ENCODE peak calls at places on chromosomes 12 and 14, in nine cellular contexts. P is astrocyte of the spinal cord; A is NCI-H774; R is NCI-H1417; N is AML-193; Y is lower leg skin; F is astrocyte of the hippocampus; V is A673; Z is CD8-positive, alpha-beta T cell. J is an unnamed sample.

GRCh38 chr12:14931791-14932560 is 6.4 kb downstream of the ERP27 start:
- DNase-seq in Y (no peak), Z (no peak), F (no peak), R (no peak), P (no peak), A (no peak), N (no peak), V (no peak), J (no peak)

GRCh38 chr12:51744235-51744634 is 104.3 kb downstream of the FIGNL2 start:
- DNase-seq in A (no peak), R (no peak), Z (no peak), V (no peak), F (peak; percentile 47), N (no peak), P (peak; percentile 20), Y (no peak), J (no peak)

GRCh38 chr14:55847766-55848165 is 267.8 kb downstream of the KTN1 start:
- DNase-seq in F (peak; percentile 61), V (no peak), R (no peak), N (no peak), Z (no peak), A (no peak), Y (no peak), P (peak; percentile 35), J (no peak)

GRCh38 chr14:53147893-53148292 is 5.2 kb downstream of the DDHD1 start:
- DNase-seq in N (no peak), R (no peak), Z (no peak), F (no peak), Y (no peak), P (no peak), V (no peak), A (no peak), J (no peak)

GRCh38 chr14:69039287-69039628 is 60.2 kb upstream of the ACTN1 start:
- DNase-seq in A (no peak), R (no peak), P (peak; percentile 73), F (peak; percentile 74), N (no peak), Z (no peak), Y (no peak), V (peak; percentile 28), J (no peak)

GRCh38 chr14:77260631-77261030 is 10.4 kb downstream of the NGB start:
- DNase-seq in P (no peak), F (peak; percentile 16), V (no peak), Z (no peak), N (no peak), A (no peak), R (no peak), Y (no peak), J (no peak)

GRCh38 chr12:1918081-1918874 is at the start of gene CACNA2D4:
- DNase-seq in N (peak; percentile 18), Z (no peak), R (no peak), A (no peak), Y (peak; percentile 79), V (peak; percentile 60), P (no peak), F (no peak), J (no peak)

GRCh38 chr12:17691369-17691768 is 398.6 kb downstream of the RERGL start:
- DNase-seq in Y (no peak), R (no peak), V (no peak), F (no peak), P (no peak), Z (no peak), A (no peak), N (no peak), J (no peak)

GRCh38 chr12:131056626-131057025 is 102.9 kb downstream of the ADGRD1 start:
- DNase-seq in Y (peak; percentile 26), P (no peak), N (no peak), F (no peak), A (no peak), R (no peak), Z (no peak), V (no peak), J (no peak)

GRCh38 chr12:39872425-39872824 is 233.5 kb downstream of the SLC2A13 start:
- DNase-seq in A (no peak), V (no peak), Y (no peak), F (peak; percentile 26), P (no peak), Z (no peak), R (no peak), N (no peak), J (no peak)

GRCh38 chr12:12983420-12984035 is 16.5 kb downstream of the HEBP1 start:
- DNase-seq in A (peak; percentile 49), R (peak; percentile 40), P (peak; percentile 62), Y (no peak), N (peak; percentile 23), V (peak; percentile 65), Z (no peak), F (peak; percentile 84), J (no peak)

GRCh38 chr12:42099433-42099832 is 45.2 kb downstream of the GXYLT1 start:
- DNase-seq in P (no peak), Y (no peak), N (no peak), Z (no peak), F (no peak), V (no peak), A (no peak), R (no peak), J (no peak)

J was measured in ELF-1.